ENCODE peak calls at places on chromosomes 12 and 14, in seven cellular contexts. I is ovary, L is tibial artery, B is heart right ventricle, K is mucosa of descending colon, F is body of pancreas, N is MM.1S. C is an unnamed sample.

GRCh38 chr14:87508333-87508732 is 484.6 kb downstream of the GALC start:
- DNase-seq in I (no peak), L (no peak), B (no peak), K (no peak), F (no peak), N (no peak), C (no peak)

GRCh38 chr14:104168603-104169002 is 30.2 kb downstream of the KIF26A start:
- DNase-seq in I (no peak), L (no peak), B (no peak), K (no peak), F (no peak), N (no peak), C (no peak)

GRCh38 chr12:90859591-90859990 is 95.4 kb downstream of the CCER1 start:
- DNase-seq in I (no peak), L (no peak), B (no peak), K (no peak), F (no peak), N (no peak), C (no peak)

GRCh38 chr14:75049731-75050201 is 1.5 kb downstream of the MLH3 start:
- DNase-seq in I (no peak), L (no peak), B (no peak), K (no peak), F (no peak), N (no peak), C (no peak)

GRCh38 chr12:124734224-124734788 is 129.4 kb downstream of the SCARB1 start:
- DNase-seq in I (no peak), L (peak; percentile 75), B (no peak), K (no peak), F (no peak), N (no peak), C (peak; percentile 95)

GRCh38 chr12:41932470-41932991 is 212.1 kb downstream of the GXYLT1 start:
- DNase-seq in I (peak; percentile 85), L (peak; percentile 81), B (peak; percentile 84), K (peak; percentile 48), F (peak; percentile 50), N (no peak), C (peak; percentile 78)

GRCh38 chr12:108468149-108468968 is 46.7 kb upstream of the FICD start:
- DNase-seq in I (no peak), L (no peak), B (no peak), K (no peak), F (no peak), N (peak; percentile 67), C (no peak)

GRCh38 chr14:21107360-21107781 is 6.5 kb downstream of the TMEM253 start:
- DNase-seq in I (no peak), L (no peak), B (no peak), K (no peak), F (no peak), N (no peak), C (no peak)

GRCh38 chr14:42110167-42110566 is 503.5 kb downstream of the LRFN5 start:
- DNase-seq in I (no peak), L (no peak), B (no peak), K (no peak), F (no peak), N (peak; percentile 43), C (no peak)
- TF ChIP-seq CTCF in I (no peak), L (no peak), B (peak; percentile 18), K (no peak), F (no peak), N (peak; percentile 70), C (no peak)

DNA sequence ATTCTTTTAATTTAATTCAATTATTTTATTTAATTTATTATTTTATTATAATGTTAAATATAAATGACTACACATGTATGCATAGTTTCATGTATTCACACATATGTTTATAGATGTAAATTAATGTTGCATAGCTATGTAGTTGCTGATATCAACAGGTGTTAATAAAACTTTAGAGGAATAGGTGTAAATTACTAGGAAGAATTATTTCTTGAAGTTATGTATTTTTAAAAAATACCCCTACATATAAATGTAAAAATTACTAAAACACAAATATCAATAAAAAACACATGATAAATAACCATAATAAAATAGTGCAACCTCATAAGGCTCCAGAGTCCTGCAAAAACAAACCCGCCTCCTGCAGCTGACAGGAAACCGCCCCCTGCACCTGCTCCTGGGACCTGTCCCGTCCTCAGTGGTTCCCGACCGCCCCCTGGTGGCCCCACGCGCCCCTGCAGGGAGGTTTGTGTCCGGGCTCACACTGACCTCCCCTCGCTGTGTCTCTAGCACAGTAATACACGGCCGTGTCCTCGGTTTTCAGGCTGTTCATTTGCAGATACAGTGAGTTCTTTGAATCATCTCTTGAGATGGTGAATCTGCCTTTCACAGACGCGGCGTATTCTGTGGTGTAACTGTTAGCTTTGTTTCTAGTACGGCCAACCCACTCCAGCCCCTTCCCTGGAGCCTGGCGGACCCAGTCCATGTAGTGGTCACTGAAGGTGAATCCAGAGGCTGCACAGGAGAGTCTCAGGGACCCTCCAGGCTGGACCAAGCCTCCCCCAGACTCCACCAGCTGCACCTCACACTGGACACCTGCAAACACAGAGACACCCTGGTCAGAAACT is 1264.0 kb downstream of the TMEM121 start:
- DNase-seq in I (peak; percentile 79), L (no peak), B (peak; percentile 57), K (peak; percentile 90), F (peak; percentile 66), N (peak; percentile 71), C (peak; percentile 63)
- TF ChIP-seq CTCF in I (no peak), L (peak; percentile 26), B (peak; percentile 64), K (peak; percentile 68), F (peak; percentile 75), N (peak; percentile 66), C (peak; percentile 95)

DNA sequence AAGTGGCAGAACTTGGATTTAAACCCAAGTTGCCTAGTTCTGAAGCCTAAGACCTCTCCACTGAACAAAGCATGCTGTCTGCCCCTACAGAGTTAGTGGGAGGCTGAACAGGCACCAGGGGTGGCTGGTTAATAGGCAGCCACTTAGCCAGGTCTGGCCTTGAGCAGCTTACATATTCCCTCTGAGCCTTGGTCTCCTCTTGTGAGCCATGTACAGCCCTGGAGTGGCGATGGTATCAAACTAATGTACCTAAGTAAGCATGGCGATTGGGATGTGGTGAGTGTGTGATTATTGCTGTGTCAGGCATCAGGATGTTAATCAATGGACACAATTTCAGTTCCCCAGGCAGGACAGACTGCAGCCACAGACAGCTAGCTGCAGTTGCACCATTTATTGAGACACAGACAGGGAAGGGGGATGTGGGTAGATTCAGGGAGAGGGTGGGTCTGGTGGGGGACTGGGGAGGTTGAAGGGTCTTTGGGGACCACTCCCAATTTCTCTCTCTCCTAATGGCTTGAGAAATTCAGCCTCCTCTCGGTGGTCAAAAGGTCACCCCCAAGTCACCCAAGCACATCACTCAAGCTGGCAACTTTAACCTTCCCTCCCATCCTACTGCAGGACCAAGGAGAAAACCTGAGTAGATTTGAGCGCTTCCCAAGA is 7.3 kb upstream of the KRT4 start:
- DNase-seq in I (no peak), L (no peak), B (no peak), K (no peak), F (no peak), N (no peak), C (no peak)
- TF ChIP-seq CTCF in I (no peak), L (no peak), B (no peak), K (no peak), F (no peak), N (no peak), C (no peak)

DNA sequence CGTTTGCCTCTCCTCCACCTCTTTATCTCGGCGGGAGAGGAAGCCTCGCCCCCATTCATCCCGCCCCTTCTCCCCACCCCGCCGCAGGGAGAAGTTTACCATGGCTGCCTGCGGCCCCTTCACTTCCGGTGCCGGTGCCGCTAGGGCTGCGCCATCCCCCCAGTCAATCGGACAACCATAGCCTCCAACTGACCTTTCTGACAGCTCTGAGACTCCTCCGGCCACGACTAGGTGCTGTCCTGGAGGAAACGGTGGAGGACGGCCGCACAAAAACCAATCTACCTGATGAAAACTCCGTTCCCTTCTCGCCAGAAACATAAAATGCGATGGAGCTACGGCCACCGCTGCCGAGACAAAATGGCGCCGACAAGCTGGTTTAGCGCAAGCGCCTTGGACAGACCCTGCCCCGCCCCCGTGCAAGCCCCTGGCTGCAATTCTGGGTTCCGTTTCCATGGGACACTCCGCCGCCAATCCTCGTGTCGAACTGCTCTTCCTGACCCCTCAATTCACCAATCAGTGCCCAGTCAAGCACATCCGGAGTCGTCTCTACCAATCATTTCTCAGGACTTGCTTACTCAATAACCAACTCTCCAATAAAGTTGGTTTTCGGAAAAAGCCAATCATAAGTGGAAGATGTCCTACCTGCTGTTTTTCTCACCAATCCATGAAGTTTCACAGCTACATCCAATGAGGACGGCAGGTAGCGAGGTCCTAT is 436 bp upstream of the ARID4A start:
- DNase-seq in I (peak; percentile 99), L (peak; percentile 99), B (peak; percentile 98), K (peak; percentile 98), F (peak; percentile 98), N (peak; percentile 96), C (peak; percentile 99)
- TF ChIP-seq CTCF in I (no peak), L (no peak), B (no peak), K (peak; percentile 14), F (no peak), N (no peak), C (no peak)

GRCh38 chr12:63318933-63319332 is 167.9 kb upstream of the AVPR1A start:
- DNase-seq in I (no peak), L (no peak), B (no peak), K (no peak), F (no peak), N (no peak), C (no peak)

GRCh38 chr12:63318313-63318712 is 167.3 kb upstream of the AVPR1A start:
- DNase-seq in I (no peak), L (no peak), B (no peak), K (no peak), F (no peak), N (no peak), C (no peak)

GRCh38 chr12:63317880-63318279 is 166.9 kb upstream of the AVPR1A start:
- DNase-seq in I (no peak), L (no peak), B (no peak), K (no peak), F (no peak), N (no peak), C (no peak)

GRCh38 chr12:63319936-63320633 is 169.1 kb upstream of the AVPR1A start:
- DNase-seq in I (no peak), L (no peak), B (no peak), K (no peak), F (no peak), N (no peak), C (no peak)

GRCh38 chr12:63319386-63319785 is 168.4 kb upstream of the AVPR1A start:
- DNase-seq in I (no peak), L (no peak), B (no peak), K (no peak), F (no peak), N (no peak), C (no peak)
- TF ChIP-seq CTCF in I (no peak), L (no peak), B (peak; percentile 34), K (no peak), F (no peak), N (no peak), C (no peak)

DNA sequence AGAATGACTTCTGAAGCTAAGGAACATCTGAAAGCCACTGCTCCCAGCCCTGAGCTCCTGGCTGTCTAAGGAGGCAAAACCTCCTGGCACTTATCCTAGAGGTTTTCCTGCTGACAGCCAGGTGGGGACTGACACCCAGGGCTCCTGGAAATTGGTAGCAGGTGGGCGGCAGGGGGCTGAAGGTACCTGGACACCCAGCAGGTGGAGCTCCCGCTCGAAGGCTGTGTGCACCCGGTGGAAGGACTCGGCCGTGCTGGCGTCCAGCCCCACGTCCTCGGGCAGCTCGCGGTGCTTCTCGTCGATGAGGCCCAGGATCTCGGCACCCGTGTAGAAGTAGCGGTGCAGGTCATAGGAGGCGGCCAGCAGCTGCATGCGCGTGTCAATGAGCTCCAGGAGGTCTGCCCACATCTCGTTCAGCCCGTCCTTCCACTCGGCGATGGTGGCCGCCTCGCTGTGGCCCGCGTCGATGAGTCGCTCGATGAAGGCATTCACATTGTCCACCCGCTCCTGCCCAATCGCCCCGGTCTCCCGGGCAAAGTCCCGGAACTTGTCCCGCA is 68.2 kb downstream of the PLEKHG3 start:
- DNase-seq in I (peak; percentile 29), L (peak; percentile 60), B (no peak), K (no peak), F (no peak), N (no peak), C (no peak)
- TF ChIP-seq CTCF in I (no peak), L (no peak), B (peak; percentile 9), K (no peak), F (no peak), N (no peak), C (no peak)

GRCh38 chr12:24996102-24996797 is 47.3 kb upstream of the BCAT1 start:
- DNase-seq in I (no peak), L (no peak), B (no peak), K (no peak), F (no peak), N (no peak), C (no peak)
- TF ChIP-seq CTCF in I (no peak), L (no peak), B (no peak), K (no peak), F (no peak), N (peak; percentile 7), C (no peak)

C was measured in CD14-positive monocyte.